ENCODE peak calls at places on chromosomes 6 and 20, in five cellular contexts. L, B, R, E and D are unnamed samples.

GRCh38 chr20:7410150-7410549 is 530.1 kb downstream of the HAO1 start:
- DNase-seq in L (no peak), B (no peak), R (no peak), E (no peak), D (no peak)

GRCh38 chr6:155274533-155274932 is 10.7 kb downstream of the CLDN20 start:
- DNase-seq in L (peak), B (no peak), R (no peak), E (peak), D (peak)

GRCh38 chr6:141956046-141956761 is 176.5 kb upstream of the GJE1 start:
- DNase-seq in L (peak), B (no peak), R (no peak), E (no peak), D (peak)

GRCh38 chr6:145147559-145147958 is 587.8 kb downstream of the EPM2A start:
- DNase-seq in L (peak), B (no peak), R (no peak), E (no peak), D (no peak)

GRCh38 chr6:170537329-170537728 is 15.8 kb downstream of the PSMB1 start:
- DNase-seq in L (no peak), B (no peak), R (no peak), E (no peak), D (no peak)

GRCh38 chr6:15897063-15897934 is 231.6 kb upstream of the MYLIP start:
- DNase-seq in L (peak), B (no peak), R (peak), E (no peak), D (peak)

GRCh38 chr6:119608994-119609393 is 259.4 kb upstream of the MAN1A1 start:
- DNase-seq in L (no peak), B (no peak), R (no peak), E (no peak), D (no peak)

GRCh38 chr6:50853924-50854323 is 35.3 kb downstream of the TFAP2B start:
- DNase-seq in L (no peak), B (no peak), R (no peak), E (no peak), D (no peak)

GRCh38 chr6:71383891-71384489 is 95.4 kb downstream of the OGFRL1 start:
- DNase-seq in L (peak), B (no peak), R (no peak), E (no peak), D (no peak)

GRCh38 chr6:36840471-36841461 is 1.5 kb upstream of the CPNE5 start:
- DNase-seq in L (no peak), B (no peak), R (no peak), E (no peak), D (no peak)

GRCh38 chr6:154386848-154387717 is 30.5 kb upstream of the IPCEF1 start:
- DNase-seq in L (peak), B (no peak), R (no peak), E (peak), D (peak)

GRCh38 chr6:162750776-162751175 is 23.0 kb downstream of the PACRG start:
- DNase-seq in L (no peak), B (no peak), R (no peak), E (no peak), D (no peak)

GRCh38 chr6:111580826-111581505 is 24.7 kb downstream of the TRAF3IP2 start:
- DNase-seq in L (peak), B (no peak), R (no peak), E (no peak), D (no peak)
- TF ChIP-seq CTCF in L (peak), B (no peak), R (no peak), E (peak), D (peak)

GRCh38 chr6:38170666-38171065 is 351.1 kb downstream of the ZFAND3 start:
- DNase-seq in L (no peak), B (no peak), R (no peak), E (no peak), D (no peak)

GRCh38 chr6:38168126-38168525 is 348.6 kb downstream of the ZFAND3 start:
- DNase-seq in L (no peak), B (no peak), R (no peak), E (no peak), D (no peak)

GRCh38 chr6:38169826-38170526 is 350.4 kb downstream of the ZFAND3 start:
- DNase-seq in L (no peak), B (no peak), R (no peak), E (no peak), D (no peak)

GRCh38 chr6:38168699-38169098 is 349.2 kb downstream of the ZFAND3 start:
- DNase-seq in L (no peak), B (no peak), R (no peak), E (no peak), D (no peak)

GRCh38 chr6:38169221-38169674 is 349.7 kb downstream of the ZFAND3 start:
- DNase-seq in L (no peak), B (no peak), R (no peak), E (no peak), D (no peak)
- TF ChIP-seq CTCF in L (no peak), B (peak), R (no peak), E (no peak), D (peak)

GRCh38 chr6:35624341-35625070 is 64.2 kb downstream of the FKBP5 start:
- DNase-seq in L (peak), B (no peak), R (no peak), E (no peak), D (no peak)
- TF ChIP-seq CTCF in L (peak), B (peak), R (no peak), E (peak), D (peak)

GRCh38 chr6:137588472-137588871 is 94.3 kb upstream of the OLIG3 start:
- DNase-seq in L (no peak), B (no peak), R (no peak), E (no peak), D (no peak)
- TF ChIP-seq CTCF in L (no peak), B (no peak), R (no peak), E (no peak), D (no peak)

DNA sequence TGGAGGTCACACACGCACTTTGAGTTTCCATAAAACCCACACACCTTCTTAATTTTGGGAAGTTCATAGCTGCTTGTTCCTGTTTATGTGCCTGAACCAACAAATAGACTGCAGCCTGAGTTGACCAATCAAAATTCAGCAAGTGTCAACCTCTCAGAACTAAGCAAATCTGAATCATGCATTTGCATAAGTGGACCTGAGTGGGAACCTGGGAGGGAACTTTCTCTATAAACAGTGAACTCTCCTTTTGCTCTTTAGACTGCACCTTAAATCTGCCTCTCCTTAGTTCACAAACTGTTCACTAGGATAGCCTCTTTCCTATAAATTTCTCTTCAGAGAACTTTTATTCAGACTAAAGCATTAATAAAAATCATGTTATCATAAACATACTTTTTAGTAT is 37.9 kb downstream of the SLC17A1 start:
- DNase-seq in L (no peak), B (no peak), R (no peak), E (no peak), D (no peak)
- TF ChIP-seq CTCF in L (no peak), B (no peak), R (no peak), E (no peak), D (no peak)

GRCh38 chr6:81075974-81076373 is 676.5 kb downstream of the TENT5A start:
- DNase-seq in L (no peak), B (no peak), R (no peak), E (no peak), D (no peak)
- TF ChIP-seq CTCF in L (peak), B (peak), R (no peak), E (peak), D (peak)

DNA sequence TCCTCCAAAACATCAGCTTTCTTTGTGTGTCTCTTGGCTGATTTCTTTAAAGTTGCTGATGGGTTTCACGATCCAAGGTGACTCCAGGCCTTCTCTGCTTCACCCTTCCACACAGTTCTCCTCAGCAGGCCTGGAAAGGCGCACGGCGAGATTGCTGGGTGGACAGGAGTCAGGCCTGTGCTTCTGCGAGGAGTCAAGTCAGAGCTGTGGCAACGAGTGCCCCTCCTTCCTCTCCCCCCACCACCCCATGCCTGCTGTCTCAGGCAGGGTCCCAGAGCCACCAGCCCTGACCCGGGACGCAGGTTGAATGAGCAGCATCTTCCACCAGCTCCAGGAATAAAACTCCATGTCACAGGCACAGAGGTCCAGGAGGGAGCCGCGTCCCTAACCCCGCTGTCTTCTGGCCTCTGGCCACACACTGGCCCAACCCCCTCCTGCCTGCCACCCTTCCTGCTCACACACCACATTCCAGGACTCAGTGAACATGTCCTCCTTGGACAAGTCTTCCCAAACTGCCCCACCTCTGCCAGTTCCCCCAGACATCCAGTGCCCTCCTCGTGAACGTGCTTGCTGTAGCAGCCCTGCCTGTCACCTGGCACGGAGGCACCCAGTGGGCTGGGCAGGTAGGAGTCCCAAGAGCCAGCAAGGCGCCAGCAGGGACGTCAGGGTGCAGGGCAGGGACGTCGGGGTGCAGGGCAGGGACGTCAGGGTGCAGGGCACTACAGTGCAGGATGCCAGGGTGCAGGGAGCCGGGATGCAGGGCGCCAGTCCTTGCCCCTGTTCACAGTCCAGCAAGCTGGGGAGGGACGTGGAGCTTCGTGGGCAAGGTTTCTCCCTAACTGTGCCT is 7.3 kb upstream of the NTSR1 start:
- DNase-seq in L (no peak), B (no peak), R (no peak), E (no peak), D (no peak)
- TF ChIP-seq CTCF in L (no peak), B (no peak), R (no peak), E (no peak), D (no peak)

GRCh38 chr6:5728726-5729434 is 277.8 kb downstream of the NRN1 start:
- DNase-seq in L (peak), B (no peak), R (no peak), E (peak), D (no peak)

GRCh38 chr6:5730586-5731263 is 276.0 kb downstream of the NRN1 start:
- DNase-seq in L (peak), B (no peak), R (no peak), E (no peak), D (peak)

GRCh38 chr6:5726976-5727718 is 279.6 kb downstream of the NRN1 start:
- DNase-seq in L (no peak), B (no peak), R (no peak), E (no peak), D (no peak)

GRCh38 chr6:5731435-5731834 is 275.3 kb downstream of the NRN1 start:
- DNase-seq in L (no peak), B (no peak), R (no peak), E (no peak), D (no peak)

GRCh38 chr6:5729813-5730212 is 276.9 kb downstream of the NRN1 start:
- DNase-seq in L (no peak), B (no peak), R (no peak), E (no peak), D (no peak)
- TF ChIP-seq CTCF in L (no peak), B (no peak), R (no peak), E (no peak), D (no peak)